ENCODE peak calls at places on chromosome 9, in six cellular contexts. X, V, G, O, F and W are unnamed samples.

GRCh38 chr9:70484232-70485130 is 70.0 kb upstream of the KLF9 start:
- DNase-seq in X (peak; percentile 86), V (peak; percentile 59), G (peak; percentile 81), O (no peak), F (peak; percentile 80), W (peak; percentile 67)

GRCh38 chr9:100204796-100205195 is 105.8 kb downstream of the INVS start:
- DNase-seq in X (no peak), V (no peak), G (no peak), O (no peak), F (no peak), W (no peak)

GRCh38 chr9:33161011-33161588 is 6.0 kb downstream of the B4GALT1 start:
- DNase-seq in X (peak; percentile 82), V (no peak), G (peak; percentile 87), O (no peak), F (no peak), W (peak; percentile 77)

GRCh38 chr9:69822091-69822750 is 1.6 kb downstream of the CFAP95 start:
- DNase-seq in X (no peak), V (no peak), G (no peak), O (no peak), F (no peak), W (peak; percentile 11)

GRCh38 chr9:128250839-128251558 is 24.8 kb downstream of the GOLGA2 start:
- DNase-seq in X (no peak), V (no peak), G (no peak), O (no peak), F (peak; percentile 19), W (no peak)

GRCh38 chr9:115022760-115023434 is 92.5 kb upstream of the TNFSF8 start:
- DNase-seq in X (no peak), V (no peak), G (no peak), O (no peak), F (no peak), W (no peak)

GRCh38 chr9:27602107-27602836 is 29.0 kb upstream of the C9orf72 start:
- DNase-seq in X (no peak), V (no peak), G (no peak), O (no peak), F (no peak), W (peak; percentile 37)

GRCh38 chr9:7756088-7756487 is 43.5 kb downstream of the DMAC1 start:
- DNase-seq in X (no peak), V (no peak), G (peak; percentile 2), O (peak; percentile 55), F (no peak), W (peak; percentile 51)

GRCh38 chr9:18020254-18020745 is 441.4 kb downstream of the SH3GL2 start:
- DNase-seq in X (no peak), V (no peak), G (no peak), O (no peak), F (no peak), W (peak; percentile 26)

GRCh38 chr9:8780386-8780785 is 980.8 kb upstream of the DMAC1 start:
- DNase-seq in X (no peak), V (no peak), G (no peak), O (no peak), F (no peak), W (no peak)

GRCh38 chr9:137380606-137381005 is 42.4 kb downstream of the EXD3 start:
- DNase-seq in X (no peak), V (no peak), G (no peak), O (no peak), F (no peak), W (no peak)

GRCh38 chr9:134624119-134624826 is 17.3 kb upstream of the COL5A1 start:
- DNase-seq in X (no peak), V (no peak), G (no peak), O (no peak), F (no peak), W (no peak)

GRCh38 chr9:24844217-24844616 is 298.5 kb upstream of the IZUMO3 start:
- DNase-seq in X (no peak), V (no peak), G (no peak), O (no peak), F (no peak), W (no peak)

GRCh38 chr9:37967272-37967581 is 63.3 kb upstream of the SLC25A51 start:
- DNase-seq in X (no peak), V (no peak), G (no peak), O (no peak), F (no peak), W (no peak)

GRCh38 chr9:93579711-93580516 is 3.5 kb downstream of the PHF2 start:
- DNase-seq in X (no peak), V (no peak), G (no peak), O (no peak), F (no peak), W (no peak)

GRCh38 chr9:72947987-72948465 is 4.8 kb downstream of the ALDH1A1 start:
- DNase-seq in X (no peak), V (peak; percentile 55), G (peak; percentile 14), O (no peak), F (no peak), W (no peak)

GRCh38 chr9:130185494-130186005 is 13.3 kb downstream of the NCS1 start:
- DNase-seq in X (no peak), V (no peak), G (no peak), O (no peak), F (no peak), W (no peak)

GRCh38 chr9:130186051-130186450 is 13.8 kb downstream of the NCS1 start:
- DNase-seq in X (no peak), V (no peak), G (peak; percentile 33), O (no peak), F (no peak), W (no peak)

GRCh38 chr9:130186839-130187522 is 14.8 kb downstream of the NCS1 start:
- DNase-seq in X (peak; percentile 97), V (peak; percentile 59), G (no peak), O (no peak), F (peak; percentile 91), W (peak; percentile 77)

GRCh38 chr9:130183133-130183762 is 11.0 kb downstream of the NCS1 start:
- DNase-seq in X (peak; percentile 48), V (peak; percentile 46), G (no peak), O (no peak), F (no peak), W (no peak)

GRCh38 chr9:130184983-130185382 is 12.8 kb downstream of the NCS1 start:
- DNase-seq in X (no peak), V (no peak), G (no peak), O (no peak), F (no peak), W (no peak)
- TF ChIP-seq MAX in X (no peak), V (no peak), G (no peak), O (no peak), F (no peak), W (no peak)

DNA sequence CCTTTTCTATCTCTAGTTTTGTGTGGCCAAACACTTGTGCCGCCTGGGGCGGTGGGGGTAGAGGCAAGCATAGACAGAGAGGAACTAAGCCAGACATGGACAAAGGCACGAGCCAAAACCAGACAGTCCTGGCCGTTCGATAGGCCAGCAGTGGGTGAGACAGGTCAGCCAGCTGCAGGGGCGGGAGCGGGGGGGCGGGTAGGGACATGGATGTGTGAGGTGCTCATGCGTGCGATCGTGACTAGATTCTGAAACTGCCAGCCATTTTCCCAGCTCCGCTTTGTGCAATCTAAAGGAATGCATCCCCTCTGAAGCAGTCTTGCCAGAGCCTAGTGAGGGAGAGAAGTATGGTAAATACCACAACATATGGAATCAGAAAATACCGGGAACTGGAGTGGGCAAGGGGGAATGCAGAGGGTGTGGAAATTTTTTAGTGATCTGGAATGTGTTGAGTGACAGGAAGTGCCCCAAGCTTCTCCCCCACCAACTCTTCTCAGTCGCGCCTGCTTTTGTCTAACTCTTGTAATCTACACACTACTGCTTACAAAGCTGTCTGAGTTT is 111.9 kb downstream of the NR6A1 start:
- DNase-seq in X (peak; percentile 78), V (peak; percentile 93), G (peak; percentile 89), O (peak; percentile 81), F (peak; percentile 91), W (peak; percentile 95)
- TF ChIP-seq POLR2A in X (peak; percentile 55), V (peak; percentile 84), G (peak; percentile 72), O (peak; percentile 83), F (peak; percentile 73), W (peak; percentile 71)

GRCh38 chr9:133113928-133114351 is 7.1 kb downstream of the RALGDS start:
- DNase-seq in X (no peak), V (no peak), G (no peak), O (no peak), F (no peak), W (no peak)

GRCh38 chr9:133111461-133112360 is 9.3 kb downstream of the RALGDS start:
- DNase-seq in X (no peak), V (no peak), G (no peak), O (no peak), F (no peak), W (no peak)

GRCh38 chr9:133114451-133114885 is 6.6 kb downstream of the RALGDS start:
- DNase-seq in X (no peak), V (no peak), G (no peak), O (no peak), F (no peak), W (no peak)

GRCh38 chr9:133113163-133113927 is 7.7 kb downstream of the RALGDS start:
- DNase-seq in X (no peak), V (no peak), G (peak; percentile 45), O (no peak), F (no peak), W (no peak)

GRCh38 chr9:133112361-133113026 is 8.5 kb downstream of the RALGDS start:
- DNase-seq in X (no peak), V (no peak), G (no peak), O (peak; percentile 63), F (no peak), W (no peak)
- TF ChIP-seq MYC in X (no peak), V (no peak), G (no peak), O (no peak), F (no peak), W (no peak)

GRCh38 chr9:16515207-16515606 is 355.3 kb downstream of the BNC2 start:
- DNase-seq in X (no peak), V (no peak), G (no peak), O (no peak), F (no peak), W (no peak)
- TF ChIP-seq MAX in X (no peak), V (no peak), G (no peak), O (no peak), F (no peak), W (no peak)

DNA sequence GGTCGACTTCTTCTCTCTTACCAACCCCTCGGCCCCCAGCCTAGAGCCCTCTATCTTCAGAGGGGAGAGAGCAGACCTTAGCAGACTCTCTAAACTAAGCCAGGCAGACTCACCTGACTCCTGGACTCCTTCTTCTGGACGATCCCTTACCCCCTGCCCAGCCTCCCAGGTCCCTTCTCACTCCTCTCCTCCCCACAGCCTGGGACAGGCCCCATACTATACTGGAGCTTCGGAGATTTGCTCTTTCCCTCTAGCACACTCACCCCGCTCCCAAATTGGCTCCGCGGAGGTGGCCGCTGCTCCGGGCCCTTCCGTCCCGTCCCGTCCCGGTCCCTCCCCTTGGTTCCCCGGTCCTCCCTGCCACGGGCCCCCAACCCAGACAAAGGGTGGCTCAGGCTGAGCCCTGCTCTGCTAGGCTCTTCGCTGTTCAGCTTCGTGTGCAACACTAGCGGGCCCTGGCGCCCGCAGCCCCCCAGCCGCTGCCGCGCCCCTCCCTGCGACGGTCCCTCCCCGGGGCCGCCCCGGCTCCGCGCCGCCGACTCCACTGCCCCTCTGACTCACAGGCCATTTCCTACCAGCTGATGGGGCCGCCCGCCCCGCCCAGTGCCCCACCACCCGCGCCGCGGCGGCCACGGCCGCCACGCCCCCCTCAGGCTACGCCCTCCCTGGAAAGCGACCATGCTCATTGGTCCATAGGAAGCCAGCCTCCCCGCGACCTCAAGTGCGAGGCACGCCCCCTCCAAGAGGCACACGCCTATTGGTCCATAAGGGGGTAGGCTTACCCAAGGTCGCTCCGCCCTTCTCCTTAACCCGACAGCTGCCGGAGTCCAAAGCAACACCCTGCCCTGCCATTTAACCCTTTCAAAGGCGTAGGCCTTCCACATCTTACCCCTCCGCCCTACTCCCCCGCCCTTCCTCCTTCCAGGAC is 4.4 kb downstream of the ATOSB start:
- DNase-seq in X (peak; percentile 96), V (peak; percentile 96), G (peak; percentile 98), O (peak; percentile 89), F (peak; percentile 96), W (peak; percentile 100)
- TF ChIP-seq POLR2A in X (peak; percentile 66), V (no peak), G (peak; percentile 72), O (peak; percentile 62), F (peak; percentile 46), W (no peak)

GRCh38 chr9:109062543-109062942 is 49.2 kb upstream of the CTNNAL1 start:
- DNase-seq in X (no peak), V (no peak), G (no peak), O (no peak), F (no peak), W (peak; percentile 50)
- TF ChIP-seq MYC in X (no peak), V (no peak), G (no peak), O (no peak), F (no peak), W (no peak)